ENCODE peak calls at places on chromosome 13, in seven cellular contexts. K is T follicular helper cell, Y is bronchial epithelial cell, Q is SJCRH30, J is fibroblast of pulmonary artery, S is skeletal muscle cell, M is fibroblast of the aortic adventitia. B is an unnamed sample.

GRCh38 chr13:43878897-43879322 is 630 bp downstream of the CCDC122 start:
- DNase-seq in M (peak), Q (peak), K (no peak), J (peak), Y (peak), S (peak), B (peak)

GRCh38 chr13:45393941-45394570 is 24.1 kb downstream of the SLC25A30 start:
- DNase-seq in J (peak), Y (peak), Q (peak), K (no peak), M (peak), S (no peak), B (peak)

GRCh38 chr13:105139380-105140285 is 1395.8 kb downstream of the EFNB2 start:
- DNase-seq in M (peak), K (peak), Q (no peak), S (no peak), J (peak), Y (peak), B (peak)

GRCh38 chr13:111049791-111050538 is 65.1 kb upstream of the ARHGEF7 start:
- DNase-seq in K (no peak), Y (peak), Q (peak), J (peak), M (peak), S (no peak), B (no peak)

GRCh38 chr13:30002577-30002976 is 152.2 kb upstream of the UBL3 start:
- DNase-seq in Y (peak), K (no peak), Q (no peak), M (peak), J (peak), S (peak), B (peak)

GRCh38 chr13:35818577-35819165 is 312.5 kb downstream of the DCLK1 start:
- DNase-seq in S (no peak), M (peak), Q (peak), K (no peak), J (peak), Y (peak), B (peak)

GRCh38 chr13:102311433-102311796 is 90.4 kb downstream of the FGF14 start:
- DNase-seq in K (no peak), S (no peak), J (no peak), Y (no peak), Q (no peak), M (no peak), B (no peak)

GRCh38 chr13:94303644-94304174 is 175.8 kb downstream of the DCT start:
- DNase-seq in Q (no peak), Y (no peak), K (no peak), S (no peak), J (no peak), M (no peak), B (no peak)

GRCh38 chr13:23609414-23610186 is 39.4 kb downstream of the TNFRSF19 start:
- DNase-seq in S (peak), J (peak), M (peak), K (no peak), Y (peak), Q (peak), B (peak)

GRCh38 chr13:99124695-99125334 is 75.8 kb upstream of the UBAC2 start:
- DNase-seq in J (peak), K (no peak), Y (peak), S (peak), M (peak), Q (peak), B (peak)

GRCh38 chr13:90738881-90739280 is 608.6 kb upstream of the MIR17HG start:
- DNase-seq in Y (no peak), M (no peak), K (no peak), J (peak), S (no peak), Q (no peak), B (no peak)

GRCh38 chr13:110411316-110412105 is 104.4 kb downstream of the COL4A2 start:
- DNase-seq in Q (peak), J (no peak), Y (no peak), M (no peak), K (no peak), S (no peak), B (no peak)

GRCh38 chr13:110322126-110322827 is 15.2 kb downstream of the COL4A2 start:
- DNase-seq in J (no peak), Q (no peak), K (no peak), S (no peak), Y (no peak), M (no peak), B (no peak)

GRCh38 chr13:32216281-32216680 is 98.9 kb downstream of the ZAR1L start:
- DNase-seq in K (no peak), S (no peak), M (no peak), Q (no peak), Y (no peak), J (no peak), B (no peak)

GRCh38 chr13:70171151-70171550 is 62.9 kb upstream of the KLHL1 start:
- DNase-seq in S (no peak), K (no peak), M (no peak), Y (peak), J (no peak), Q (no peak), B (no peak)

GRCh38 chr13:24254151-24254810 is 55.1 kb upstream of the C1QTNF9 start:
- DNase-seq in Q (no peak), S (no peak), K (peak), M (no peak), J (no peak), Y (no peak), B (no peak)

GRCh38 chr13:94710881-94711560 is 1.3 kb downstream of the SOX21 start:
- DNase-seq in S (no peak), Q (no peak), M (no peak), K (no peak), J (no peak), Y (no peak), B (no peak)

GRCh38 chr13:28320884-28321574 is 173.9 kb downstream of the FLT1 start:
- DNase-seq in M (no peak), J (no peak), Q (peak), S (no peak), K (no peak), Y (no peak), B (peak)

GRCh38 chr13:44470623-44471562 is 97.3 kb downstream of the SERP2 start:
- DNase-seq in S (no peak), K (no peak), Y (peak), M (peak), Q (peak), J (peak), B (no peak)

B was measured in AG08396.